ENCODE peak calls at places on chromosomes 4 and X, in ten cellular contexts. M is heart left ventricle, G is mesendoderm, O is GM23248, W is tibial artery, A is fibroblast of lung, U is endothelial cell of umbilical vein, V is RWPE2, Y is RWPE1, C is dorsolateral prefrontal cortex. X is an unnamed sample.

GRCh38 chr4:16858275-16858752 is 40.1 kb downstream of the LDB2 start:
- DNase-seq in G (peak; percentile 88), W (no peak), A (peak; percentile 61), Y (no peak), M (peak; percentile 65), V (no peak), O (peak; percentile 32), C (no peak), U (peak; percentile 98), X (no peak)

GRCh38 chr4:79576480-79576803 is 168.4 kb upstream of the GK2 start:
- DNase-seq in C (no peak), V (no peak), G (peak; percentile 18), A (peak; percentile 57), Y (peak; percentile 22), O (peak; percentile 58), U (peak; percentile 39), M (no peak), W (no peak), X (no peak)

GRCh38 chr4:117327491-117327890 is 242.1 kb upstream of the TRAM1L1 start:
- DNase-seq in Y (no peak), W (no peak), M (no peak), U (no peak), O (no peak), G (no peak), C (no peak), A (peak; percentile 11), V (no peak), X (no peak)

GRCh38 chr4:184574861-184575260 is 74.4 kb downstream of the CASP3 start:
- DNase-seq in M (no peak), V (no peak), Y (no peak), A (no peak), U (peak; percentile 96), C (no peak), O (no peak), G (no peak), W (no peak), X (no peak)

GRCh38 chrX:67781132-67781531 is 237.3 kb downstream of the AR start:
- DNase-seq in G (no peak), O (peak; percentile 68), Y (no peak), U (no peak), V (no peak), M (peak; percentile 18), W (peak; percentile 54), A (no peak), C (no peak), X (peak; percentile 18)

GRCh38 chrX:105872921-105873320 is 50.6 kb downstream of the NRK start:
- DNase-seq in C (no peak), A (peak; percentile 12), V (no peak), W (no peak), M (no peak), U (no peak), G (no peak), O (no peak), Y (no peak), X (peak; percentile 6)

GRCh38 chrX:1727531-1728027 is 112.7 kb downstream of the ASMT start:
- DNase-seq in U (no peak), W (no peak), M (no peak), A (no peak), G (peak; percentile 96), V (peak; percentile 80), O (peak; percentile 11), Y (peak; percentile 72), C (no peak), X (no peak)

GRCh38 chrX:68835104-68835442 is 6.3 kb downstream of the EFNB1 start:
- DNase-seq in W (no peak), O (no peak), G (no peak), C (no peak), V (no peak), Y (no peak), A (no peak), M (no peak), U (no peak), X (no peak)

GRCh38 chr4:108107116-108107515 is 61.6 kb downstream of the LEF1 start:
- DNase-seq in V (no peak), A (no peak), W (no peak), M (no peak), U (no peak), O (no peak), C (no peak), Y (no peak), G (no peak), X (no peak)

GRCh38 chr4:108106186-108106585 is 62.5 kb downstream of the LEF1 start:
- DNase-seq in O (no peak), W (no peak), A (no peak), U (no peak), M (no peak), V (no peak), Y (no peak), G (no peak), C (no peak), X (no peak)

GRCh38 chr4:108099838-108100237 is 68.9 kb downstream of the LEF1 start:
- DNase-seq in C (no peak), U (no peak), Y (no peak), V (no peak), A (no peak), O (no peak), G (no peak), W (no peak), M (no peak), X (no peak)

GRCh38 chr4:108100827-108101226 is 67.9 kb downstream of the LEF1 start:
- DNase-seq in U (no peak), W (no peak), O (no peak), G (no peak), C (no peak), M (no peak), V (no peak), Y (no peak), A (no peak), X (no peak)

GRCh38 chr4:108103096-108103495 is 65.6 kb downstream of the LEF1 start:
- DNase-seq in A (no peak), M (no peak), Y (no peak), U (no peak), G (no peak), V (no peak), O (no peak), C (no peak), W (no peak), X (no peak)
- H3K27ac ChIP-seq in A (no peak overlapping the region), M (no peak overlapping the region), Y (no peak overlapping the region), U (no peak overlapping the region), G (no peak overlapping the region), V (no peak overlapping the region), O (no peak overlapping the region), C (no peak overlapping the region), W (no peak overlapping the region), X (no peak overlapping the region)

GRCh38 chr4:93187441-93187840 is 641.1 kb upstream of the ATOH1 start:
- DNase-seq in O (no peak), U (no peak), V (no peak), C (no peak), G (no peak), W (no peak), Y (no peak), A (no peak), M (no peak), X (no peak)
- H3K27ac ChIP-seq in O (no peak overlapping the region), U (no peak overlapping the region), V (no peak overlapping the region), C (no peak overlapping the region), G (no peak overlapping the region), W (no peak overlapping the region), Y (no peak overlapping the region), A (no peak overlapping the region), M (no peak overlapping the region), X (no peak overlapping the region)

DNA sequence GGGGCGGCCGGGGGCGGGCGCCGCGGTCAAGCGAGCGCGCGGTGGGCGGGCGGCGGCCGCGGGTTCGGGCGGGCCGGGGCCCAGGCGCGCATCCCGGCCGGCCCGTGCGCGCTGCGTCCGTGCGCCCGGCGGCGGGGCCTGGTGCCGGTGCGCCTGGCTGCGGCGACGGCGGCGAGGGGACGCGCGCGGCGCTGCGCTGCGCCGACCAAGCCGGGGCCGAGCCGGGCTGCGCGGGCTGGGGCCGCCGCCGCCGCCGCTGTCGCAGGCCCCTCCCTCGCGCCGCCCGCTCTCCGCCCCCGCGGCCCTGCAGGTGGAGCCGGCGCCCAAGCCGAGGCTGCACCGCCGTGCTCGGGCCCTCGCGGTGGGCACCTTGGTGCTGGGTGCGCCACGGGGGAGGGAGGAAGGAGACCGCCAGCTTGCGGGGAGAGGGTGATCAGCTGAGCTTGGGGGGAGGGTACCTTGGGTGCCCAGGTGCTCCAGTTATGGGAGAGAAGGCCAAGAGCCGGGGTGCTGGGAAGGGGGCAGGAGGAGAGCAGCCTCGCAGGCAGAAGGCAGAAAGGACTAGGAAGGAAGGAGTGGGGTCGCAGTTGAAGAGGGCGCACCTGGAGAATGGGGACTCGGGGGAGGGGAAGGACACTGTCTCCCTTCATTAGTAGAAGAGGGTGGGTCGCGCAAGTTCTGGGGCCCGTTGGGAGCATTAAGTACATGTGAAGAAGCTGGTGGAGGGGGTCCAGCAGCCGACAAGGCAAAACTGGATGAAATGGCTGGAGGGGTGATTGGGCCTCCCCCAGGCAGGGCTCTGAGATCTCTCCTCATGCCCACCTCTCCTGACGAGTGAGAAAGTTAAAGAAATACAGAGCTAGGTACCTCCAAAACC is at the start of gene PPP2R2C:
- DNase-seq in V (no peak), W (no peak), U (no peak), Y (no peak), M (no peak), A (no peak), O (no peak), G (peak; percentile 38), C (no peak), X (no peak)
- H3K27ac ChIP-seq in V (no peak within 1 kb of the TSS), W (no peak within 1 kb of the TSS), U (no peak within 1 kb of the TSS), Y (no peak within 1 kb of the TSS), M (no peak within 1 kb of the TSS), A (no peak within 1 kb of the TSS), O (no peak within 1 kb of the TSS), G (peak within 1 kb of the TSS; percentile 40), C (peak within 1 kb of the TSS; percentile 92), X (no peak within 1 kb of the TSS)

GRCh38 chrX:153468008-153468580 is 2.3 kb downstream of the HAUS7 start:
- DNase-seq in M (no peak), W (no peak), Y (no peak), V (no peak), U (no peak), C (no peak), A (peak; percentile 21), G (no peak), O (no peak), X (no peak)

GRCh38 chrX:153473126-153473525 is 2.8 kb upstream of the HAUS7 start:
- DNase-seq in V (no peak), A (no peak), Y (no peak), M (no peak), O (no peak), G (no peak), U (no peak), W (no peak), C (no peak), X (no peak)

GRCh38 chrX:153471663-153472280 is 1.4 kb upstream of the HAUS7 start:
- DNase-seq in Y (no peak), W (no peak), U (no peak), G (no peak), A (no peak), C (no peak), O (no peak), V (no peak), M (no peak), X (no peak)

GRCh38 chrX:153470411-153471363 is at the start of gene HAUS7:
- DNase-seq in U (peak; percentile 92), Y (peak; percentile 94), M (peak; percentile 88), G (peak; percentile 93), C (peak; percentile 90), V (peak; percentile 74), W (peak; percentile 93), A (peak; percentile 90), O (peak; percentile 89), X (peak; percentile 90)

DNA sequence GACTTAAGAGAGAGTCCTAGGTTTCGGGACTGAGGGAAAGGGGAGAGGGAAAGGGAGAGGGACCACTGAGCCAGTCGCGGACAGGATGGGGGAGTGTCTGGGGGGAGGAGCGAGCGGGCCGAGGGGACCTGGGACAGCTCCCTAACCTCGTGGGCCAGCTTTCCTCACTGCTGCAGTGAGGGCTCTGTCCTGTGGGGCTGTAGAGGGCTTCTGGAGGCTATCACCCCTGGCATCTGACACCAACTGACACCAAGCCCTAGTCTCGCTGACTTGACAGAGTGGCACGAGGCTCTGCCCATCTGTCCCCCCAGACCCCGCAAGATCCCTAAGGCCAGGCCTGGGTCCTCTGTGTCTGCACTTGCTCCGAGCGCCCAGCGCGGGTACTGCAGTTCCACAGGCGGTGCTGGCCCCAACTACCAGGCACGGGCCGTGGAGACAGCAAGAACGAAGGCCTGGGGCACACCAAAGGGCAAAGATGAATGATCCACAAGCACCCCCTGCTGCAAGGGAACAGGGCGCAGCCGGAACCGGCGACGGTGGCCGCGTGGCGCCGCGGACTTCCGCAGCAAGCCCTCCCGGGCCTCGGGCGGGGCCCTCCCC is 465 bp downstream of the HAUS7 start:
- DNase-seq in V (no peak), C (no peak), O (peak; percentile 66), M (no peak), U (peak; percentile 32), Y (no peak), W (no peak), A (no peak), G (peak; percentile 65), X (peak; percentile 14)
- H3K27ac ChIP-seq in V (no peak overlapping the region), C (no peak overlapping the region), O (peak overlapping the region; percentile 45), M (peak overlapping the region; percentile 26), U (peak overlapping the region; percentile 53), Y (peak overlapping the region; percentile 90), W (peak overlapping the region; percentile 67), A (peak overlapping the region; percentile 14), G (no peak overlapping the region), X (peak overlapping the region; percentile 83)

X was measured in heart right ventricle.